ENCODE peak calls at places on chromosomes 3 and 15, in four cellular contexts. U is CD8-positive, alpha-beta memory T cell; P is upper lobe of left lung; Y is body of pancreas. A is an unnamed sample.
A peak's percentile ranks its signal among the peaks of the same experiment; 100 is the strongest.

GRCh38 chr3:106251160-106251892 is 382.5 kb upstream of the CBLB start:
- DNase-seq in U (no peak), P (no peak), Y (no peak), A (no peak)

GRCh38 chr15:77710171-77710570 is 77.5 kb upstream of the LINGO1 start:
- DNase-seq in U (no peak), P (no peak), Y (no peak), A (no peak)

GRCh38 chr15:77255385-77255784 is 164.5 kb downstream of the PEAK1 start:
- DNase-seq in U (no peak), P (no peak), Y (no peak), A (no peak)

GRCh38 chr3:142642956-142643355 is 46.8 kb downstream of the PLS1 start:
- DNase-seq in U (no peak), P (no peak), Y (no peak), A (no peak)

GRCh38 chr3:53354945-53355498 is 7.7 kb upstream of the DCP1A start:
- DNase-seq in U (no peak), P (no peak), Y (no peak), A (no peak)

GRCh38 chr3:175346573-175347356 is 487.6 kb downstream of the NAALADL2 start:
- DNase-seq in U (no peak), P (peak; percentile 74), Y (peak; percentile 33), A (peak; percentile 92)

GRCh38 chr15:81749667-81750360 is 296.0 kb downstream of the MEX3B start:
- DNase-seq in U (no peak), P (no peak), Y (peak; percentile 8), A (no peak)

GRCh38 chr3:21524113-21524512 is 226.9 kb downstream of the ZNF385D start:
- DNase-seq in U (no peak), P (no peak), Y (no peak), A (no peak)

GRCh38 chr3:14311722-14312121 is 90.7 kb upstream of the SLC6A6 start:
- DNase-seq in U (no peak), P (no peak), Y (no peak), A (no peak)

GRCh38 chr3:97872209-97873042 is 50.6 kb downstream of the CRYBG3 start:
- DNase-seq in U (peak; percentile 46), P (no peak), Y (no peak), A (peak; percentile 84)

GRCh38 chr3:13021141-13021933 is 51.9 kb downstream of the IQSEC1 start:
- DNase-seq in U (peak; percentile 39), P (no peak), Y (peak; percentile 75), A (no peak)

GRCh38 chr15:74206801-74207281 is 4.3 kb upstream of the STRA6 start:
- DNase-seq in U (no peak), P (no peak), Y (no peak), A (no peak)

GRCh38 chr3:196555295-196555694 is 13.1 kb downstream of the WDR53 start:
- DNase-seq in U (no peak), P (no peak), Y (no peak), A (no peak)
- H3K4me3 ChIP-seq in U (no peak overlapping the region), P (no peak overlapping the region), Y (no peak overlapping the region), A (no peak overlapping the region)

GRCh38 chr15:90001062-90001682 is at the start of gene ZNF710:
- DNase-seq in U (peak; percentile 57), P (no peak), Y (peak; percentile 60), A (no peak)

GRCh38 chr15:90000175-90000923 is 775 bp upstream of the ZNF710 start:
- DNase-seq in U (no peak), P (no peak), Y (peak; percentile 56), A (no peak)

GRCh38 chr15:89998141-89998661 is 2.9 kb upstream of the ZNF710 start:
- DNase-seq in U (no peak), P (no peak), Y (peak; percentile 89), A (peak; percentile 52)

GRCh38 chr15:89998923-89999675 is 2.0 kb upstream of the ZNF710 start:
- DNase-seq in U (no peak), P (peak; percentile 80), Y (peak; percentile 61), A (no peak)

GRCh38 chr15:89999676-90000174 is 1.4 kb upstream of the ZNF710 start:
- DNase-seq in U (no peak), P (peak; percentile 51), Y (peak; percentile 72), A (no peak)
- H3K4me3 ChIP-seq in U (no peak overlapping the region), P (peak overlapping the region; percentile 86), Y (no peak overlapping the region), A (peak overlapping the region; percentile 64)

GRCh38 chr3:170386468-170386867 is 29.0 kb downstream of the SKIL start:
- DNase-seq in U (no peak), P (no peak), Y (no peak), A (no peak)

GRCh38 chr3:170383567-170383966 is 26.1 kb downstream of the SKIL start:
- DNase-seq in U (no peak), P (no peak), Y (no peak), A (no peak)

GRCh38 chr3:170391108-170391507 is 27.6 kb upstream of the CLDN11 start:
- DNase-seq in U (no peak), P (no peak), Y (no peak), A (no peak)

GRCh38 chr3:170387952-170388351 is 30.4 kb downstream of the SKIL start:
- DNase-seq in U (no peak), P (no peak), Y (no peak), A (no peak)
- H3K4me3 ChIP-seq in U (no peak overlapping the region), P (no peak overlapping the region), Y (no peak overlapping the region), A (no peak overlapping the region)

DNA sequence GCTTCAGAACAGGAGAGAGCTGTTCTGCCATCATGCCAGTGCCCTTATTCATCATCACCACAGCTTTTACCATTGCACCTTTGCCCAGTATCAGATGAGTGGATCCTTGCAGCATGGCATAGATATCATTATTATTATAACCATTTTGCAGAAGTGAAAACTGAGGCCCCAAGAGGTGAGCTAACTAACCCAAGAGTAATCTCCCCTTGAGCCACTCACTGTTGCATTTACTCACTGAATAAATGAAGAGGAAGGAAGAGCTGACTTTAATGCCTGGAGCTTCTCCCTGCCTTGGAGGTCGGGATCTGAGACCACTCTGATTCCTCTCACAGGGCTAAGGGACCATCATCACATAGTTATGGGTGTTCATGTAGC is 32.0 kb downstream of the HRH1 start:
- DNase-seq in U (no peak), P (no peak), Y (no peak), A (no peak)
- H3K4me3 ChIP-seq in U (no peak overlapping the region), P (no peak overlapping the region), Y (no peak overlapping the region), A (no peak overlapping the region)